ENCODE peak calls at places on chromosomes 2 and 18, in five cellular contexts. V, H, B, G and Y are unnamed samples. For H3K27me3 and H3K4me1, the result is how much of the 10 kb centered on the place peaks cover.

GRCh38 chr2:239300871-239301742 is 99.7 kb downstream of the HDAC4 start:
- DNase-seq in V (no peak), H (no peak), B (no peak), G (no peak), Y (no peak)

GRCh38 chr2:182649316-182649715 is 66.7 kb upstream of the DNAJC10 start:
- DNase-seq in V (peak), H (peak), B (peak), G (no peak), Y (no peak)

GRCh38 chr18:64026350-64026749 is 56.5 kb downstream of the SERPINB8 start:
- DNase-seq in V (no peak), H (no peak), B (no peak), G (no peak), Y (no peak)

GRCh38 chr2:80073134-80073561 is 231.4 kb downstream of the LRRTM1 start:
- DNase-seq in V (peak), H (peak), B (peak), G (peak), Y (no peak)

GRCh38 chr2:32068-32467 is 14.2 kb downstream of the FAM110C start:
- DNase-seq in V (no peak), H (no peak), B (no peak), G (no peak), Y (no peak)

GRCh38 chr2:85600951-85601770 is 1.3 kb downstream of the TMEM150A start:
- DNase-seq in V (no peak), H (no peak), B (no peak), G (no peak), Y (peak)

GRCh38 chr2:20444113-20444992 is 2.5 kb upstream of the RHOB start:
- DNase-seq in V (no peak), H (no peak), B (no peak), G (peak), Y (no peak)

GRCh38 chr18:70110678-70111077 is 94.8 kb downstream of the RTTN start:
- DNase-seq in V (no peak), H (no peak), B (no peak), G (no peak), Y (no peak)

GRCh38 chr2:72685666-72686065 is 140.2 kb downstream of the EXOC6B start:
- DNase-seq in V (no peak), H (no peak), B (no peak), G (no peak), Y (no peak)

GRCh38 chr2:140586379-140586778 is 1544.4 kb downstream of the LRP1B start:
- DNase-seq in V (peak), H (peak), B (no peak), G (no peak), Y (no peak)

GRCh38 chr18:4836146-4836545 is 360.9 kb downstream of the AKAIN1 start:
- DNase-seq in V (no peak), H (no peak), B (no peak), G (no peak), Y (no peak)

GRCh38 chr2:60484080-60484737 is 69.2 kb downstream of the BCL11A start:
- DNase-seq in V (peak), H (peak), B (no peak), G (peak), Y (no peak)

GRCh38 chr2:240672076-240672700 is 10.5 kb downstream of the AQP12B start:
- DNase-seq in V (no peak), H (no peak), B (no peak), G (no peak), Y (no peak)

GRCh38 chr2:96493072-96493471 is 12.1 kb downstream of the NEURL3 start:
- DNase-seq in V (no peak), H (no peak), B (no peak), G (no peak), Y (no peak)

GRCh38 chr2:219736196-219736595 is 108.8 kb downstream of the SLC4A3 start:
- DNase-seq in V (peak), H (peak), B (peak), G (no peak), Y (no peak)

GRCh38 chr2:157628282-157628531 is 457 bp downstream of the ACVR1C start:
- DNase-seq in V (no peak), H (no peak), B (no peak), G (no peak), Y (no peak)
- H3K27me3 ChIP-seq in V (under half), H (under half), B (under half), G (under half), Y (under half)

GRCh38 chr18:46054956-46055831 is 16.9 kb downstream of the PSTPIP2 start:
- DNase-seq in V (no peak), H (no peak), B (no peak), G (no peak), Y (no peak)
- TF ChIP-seq CTCF in V (no peak), H (no peak), B (no peak), G (no peak), Y (no peak)

DNA sequence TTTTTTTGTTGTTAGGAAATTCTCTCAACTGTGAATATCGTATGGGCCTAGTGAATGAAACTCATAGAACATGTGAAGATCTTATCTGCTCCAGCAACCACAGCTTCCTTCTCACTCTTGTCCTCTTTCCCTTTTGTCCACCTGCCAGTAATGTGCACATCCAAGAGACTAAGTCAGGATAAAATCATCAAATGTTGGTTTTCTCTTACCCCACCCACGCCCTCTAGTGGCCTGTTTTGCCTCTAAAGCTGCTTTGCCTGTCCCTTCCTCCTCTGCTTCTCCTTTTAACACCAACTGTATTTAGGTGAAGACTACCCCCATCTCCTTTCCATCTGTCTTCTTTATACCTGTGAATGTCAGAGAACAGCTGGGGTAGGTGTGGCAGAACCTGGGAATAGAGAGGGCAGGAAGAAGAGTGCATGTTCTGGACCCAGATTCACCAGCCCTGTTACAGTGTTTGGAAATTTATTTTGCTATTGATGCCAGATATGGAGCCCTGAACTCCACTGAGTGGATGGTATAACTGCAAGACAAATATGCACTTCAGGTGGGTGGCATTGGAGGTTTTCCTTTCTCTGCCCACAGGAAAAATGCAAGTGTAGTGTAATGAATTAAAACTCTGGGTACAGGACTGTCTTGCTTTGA is 8.4 kb upstream of the MGAT5 start:
- DNase-seq in V (peak), H (peak), B (peak), G (peak), Y (peak)
- H3K4me1 ChIP-seq in V (under half), H (under half), B (under half), G (under half), Y (under half)

GRCh38 chr2:222269132-222269531 is 29.7 kb downstream of the PAX3 start:
- DNase-seq in V (no peak), H (no peak), B (no peak), G (no peak), Y (no peak)
- H3K27me3 ChIP-seq in V (under half), H (under half), B (under half), G (under half), Y (under half)

DNA sequence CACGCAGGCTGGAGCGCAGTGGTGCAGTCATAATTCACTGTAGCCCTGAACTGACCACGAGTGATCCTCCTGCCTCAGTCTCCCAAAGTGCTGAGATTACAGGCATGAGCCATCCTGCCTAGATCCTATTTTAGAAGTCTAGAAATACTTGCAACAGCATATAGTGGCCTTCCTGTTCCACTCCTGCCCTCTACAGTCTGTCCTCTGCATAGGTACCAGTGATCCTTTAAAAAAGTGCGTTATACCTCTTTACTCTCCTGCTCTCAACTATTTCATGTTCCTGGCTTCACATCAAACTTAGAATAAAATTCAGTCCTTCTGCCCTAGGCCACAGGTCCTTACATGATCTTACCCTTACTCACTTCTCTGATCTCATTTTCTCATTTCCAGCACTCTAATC is 6.0 kb downstream of the COMMD1 start:
- DNase-seq in V (no peak), H (peak), B (no peak), G (no peak), Y (no peak)
- TF ChIP-seq CTCF in V (peak), H (no peak), B (peak), G (no peak), Y (peak)

GRCh38 chr18:72849671-72850070 is 18.1 kb downstream of the NETO1 start:
- DNase-seq in V (no peak), H (no peak), B (no peak), G (no peak), Y (no peak)
- H3K4me1 ChIP-seq in V (under half), H (under half), B (under half), G (under half), Y (under half)

GRCh38 chr18:37320320-37320719 is 245.3 kb downstream of the CELF4 start:
- DNase-seq in V (no peak), H (no peak), B (no peak), G (no peak), Y (no peak)

GRCh38 chr18:37317486-37317885 is 248.1 kb downstream of the CELF4 start:
- DNase-seq in V (no peak), H (no peak), B (no peak), G (no peak), Y (no peak)

GRCh38 chr18:37318360-37319037 is 247.1 kb downstream of the CELF4 start:
- DNase-seq in V (no peak), H (no peak), B (no peak), G (no peak), Y (no peak)

GRCh38 chr18:37322497-37323035 is 243.0 kb downstream of the CELF4 start:
- DNase-seq in V (peak), H (peak), B (peak), G (peak), Y (peak)

DNA sequence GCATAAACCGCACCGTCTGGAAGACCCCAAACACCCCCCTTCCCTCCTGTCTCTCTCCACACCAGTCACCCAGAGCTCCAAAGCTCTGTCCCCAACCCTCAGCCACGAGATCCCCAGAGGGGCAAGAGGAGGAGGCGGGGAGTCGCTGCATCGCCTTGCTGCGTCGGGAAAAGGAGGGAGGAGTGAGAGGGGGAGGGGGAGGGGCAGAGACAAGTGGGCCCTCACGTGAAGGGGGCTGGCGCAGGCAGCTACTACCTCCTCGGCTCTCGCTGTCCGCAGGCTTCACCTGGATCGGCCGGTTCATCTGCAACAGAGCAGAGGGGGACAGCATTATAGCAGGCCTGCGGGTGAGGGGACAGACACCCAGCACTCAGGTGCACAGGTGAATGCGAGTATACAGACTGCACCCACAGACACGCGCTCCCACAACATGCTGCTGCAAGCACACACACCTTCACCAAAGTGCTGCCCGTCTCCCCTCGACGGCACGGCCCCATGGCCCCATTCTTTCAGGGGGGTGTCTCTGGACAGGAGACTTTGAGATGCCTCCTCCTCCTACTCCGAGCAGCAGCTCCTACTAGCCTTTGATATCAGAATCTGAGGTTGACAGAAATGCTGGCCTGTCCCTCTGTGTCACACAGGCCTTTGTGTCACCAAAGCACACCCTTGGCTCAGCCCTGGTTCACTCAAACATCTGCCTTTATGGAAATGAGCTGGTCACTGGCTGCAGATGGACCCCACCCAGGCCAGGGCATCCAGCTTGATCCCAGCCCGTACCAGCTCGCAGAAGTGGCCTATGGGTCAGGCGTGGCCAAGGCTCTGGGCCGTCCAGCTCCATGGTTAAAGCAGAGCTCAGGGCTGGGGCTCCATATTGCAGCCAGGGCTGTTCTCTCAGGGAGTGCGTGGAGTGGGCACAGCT is 243.8 kb downstream of the CELF4 start:
- DNase-seq in V (no peak), H (no peak), B (no peak), G (no peak), Y (no peak)
- H3K27me3 ChIP-seq in V (under half), H (under half), B (under half), G (under half), Y (under half)

GRCh38 chr2:13660231-13660630 is 943.5 kb downstream of the TRIB2 start:
- DNase-seq in V (no peak), H (no peak), B (no peak), G (no peak), Y (no peak)

GRCh38 chr2:13650586-13651180 is 933.9 kb downstream of the TRIB2 start:
- DNase-seq in V (no peak), H (no peak), B (no peak), G (no peak), Y (no peak)

GRCh38 chr2:13652531-13653313 is 936.0 kb downstream of the TRIB2 start:
- DNase-seq in V (peak), H (no peak), B (no peak), G (no peak), Y (no peak)

GRCh38 chr2:13651684-13652131 is 935.0 kb downstream of the TRIB2 start:
- DNase-seq in V (no peak), H (no peak), B (no peak), G (no peak), Y (no peak)

GRCh38 chr2:13654416-13654815 is 937.7 kb downstream of the TRIB2 start:
- DNase-seq in V (peak), H (no peak), B (no peak), G (no peak), Y (no peak)
- TF ChIP-seq CTCF in V (no peak), H (no peak), B (no peak), G (no peak), Y (no peak)

GRCh38 chr2:118668431-118669424 is 178.7 kb downstream of the EN1 start:
- DNase-seq in V (peak), H (no peak), B (no peak), G (no peak), Y (no peak)

GRCh38 chr2:118670868-118671267 is 176.6 kb downstream of the EN1 start:
- DNase-seq in V (peak), H (no peak), B (no peak), G (peak), Y (no peak)

GRCh38 chr2:118667964-118668363 is 179.5 kb downstream of the EN1 start:
- DNase-seq in V (peak), H (no peak), B (no peak), G (no peak), Y (no peak)

GRCh38 chr2:118670281-118670680 is 177.2 kb downstream of the EN1 start:
- DNase-seq in V (peak), H (no peak), B (no peak), G (no peak), Y (no peak)

DNA sequence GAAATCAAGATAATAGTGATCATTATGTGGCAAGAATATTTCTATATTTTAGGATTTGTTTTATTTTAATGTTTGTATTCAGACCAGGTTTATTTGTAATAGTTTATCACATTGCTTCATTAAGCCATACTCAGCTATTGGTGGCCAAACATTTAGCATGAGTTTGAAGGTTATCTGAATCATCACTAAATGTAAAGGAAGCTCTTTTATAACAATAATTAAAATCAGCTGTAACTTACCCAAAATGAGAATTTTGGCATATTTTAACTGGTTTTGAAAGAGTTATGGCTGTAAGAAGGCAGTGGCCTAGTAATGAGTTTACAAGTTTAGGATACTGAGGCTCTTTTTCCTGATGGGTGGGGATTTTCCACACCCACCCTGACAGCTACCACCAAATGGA is 177.8 kb downstream of the EN1 start:
- DNase-seq in V (no peak), H (no peak), B (no peak), G (no peak), Y (no peak)
- H3K4me1 ChIP-seq in V (under half), H (under half), B (under half), G (under half), Y (under half)

DNA sequence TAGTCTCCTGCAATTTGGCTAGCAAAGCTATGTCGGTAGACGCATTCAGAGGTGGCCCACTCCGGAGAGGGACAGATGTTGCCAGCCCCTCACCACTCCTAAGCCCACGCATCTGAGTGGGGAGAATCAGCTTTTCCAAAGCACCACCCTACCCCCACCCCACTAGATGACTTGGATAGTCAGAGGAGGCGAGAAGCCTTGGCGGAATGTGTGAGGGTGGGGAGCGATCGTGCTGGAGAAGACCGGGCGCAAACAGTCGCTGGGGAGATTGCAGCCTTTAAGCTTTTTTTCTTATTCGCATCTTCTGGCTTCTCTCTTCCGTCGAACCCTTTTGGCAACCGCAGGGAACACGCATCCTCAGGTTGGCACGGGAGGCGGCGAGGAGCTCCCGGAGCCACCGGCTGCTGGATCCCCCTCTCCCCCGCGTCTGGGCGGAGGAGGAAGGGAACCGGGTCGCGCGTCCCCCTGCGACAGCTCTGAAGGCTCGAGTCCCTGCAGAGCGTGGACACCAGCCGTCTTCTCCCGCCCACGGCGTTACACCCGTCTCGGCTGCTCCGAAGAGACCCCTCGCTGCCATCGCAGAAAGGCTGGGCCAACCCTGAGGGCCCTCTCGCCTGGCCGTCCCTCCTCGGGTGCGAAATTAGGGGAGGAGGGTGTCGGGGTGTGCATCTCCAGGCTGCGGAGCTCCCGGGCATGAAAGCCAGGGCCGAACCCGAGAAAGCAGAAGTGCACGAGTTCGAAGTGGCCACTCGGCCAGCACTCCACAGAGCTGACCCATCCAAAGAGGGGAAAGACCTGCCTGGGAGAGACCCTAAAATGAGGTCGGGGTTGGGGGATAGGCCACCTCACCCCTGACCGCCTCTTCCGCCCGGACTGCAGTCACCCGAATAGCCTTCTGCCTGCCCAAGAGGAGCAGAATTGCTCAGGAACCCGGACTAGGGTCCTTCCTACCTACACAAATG is 12.2 kb downstream of the EVX2 start:
- DNase-seq in V (no peak), H (no peak), B (no peak), G (no peak), Y (no peak)
- H3K27me3 ChIP-seq in V (half or more), H (half or more), B (half or more), G (half or more), Y (under half)